ENCODE peak calls at places on chromosomes 12 and 14, in ten cellular contexts. O, R, T, B, V, D, G, X, M and E are unnamed samples. For H3K4me1 and H3K27me3, the result is how much of the 10 kb centered on the place peaks cover.

GRCh38 chr14:103121846-103122577 is 1.2 kb upstream of the TNFAIP2 start:
- DNase-seq in O (peak), R (peak), T (peak), B (peak), V (peak), D (peak), G (peak), X (peak), M (peak), E (peak)

GRCh38 chr14:26394114-26394855 is 203.5 kb downstream of the NOVA1 start:
- DNase-seq in O (no peak), R (no peak), T (peak), B (no peak), V (no peak), D (no peak), G (peak), X (no peak), M (no peak), E (no peak)

GRCh38 chr14:26917086-26917485 is 319.3 kb upstream of the NOVA1 start:
- DNase-seq in O (no peak), R (no peak), T (peak), B (no peak), V (peak), D (no peak), G (peak), X (no peak), M (peak), E (peak)

GRCh38 chr12:19245656-19246055 is 116.1 kb downstream of the PLEKHA5 start:
- DNase-seq in O (no peak), R (no peak), T (no peak), B (no peak), V (no peak), D (no peak), G (no peak), X (no peak), M (no peak), E (no peak)

GRCh38 chr12:15800278-15800677 is 11.1 kb upstream of the EPS8 start:
- DNase-seq in O (no peak), R (no peak), T (no peak), B (no peak), V (no peak), D (no peak), G (no peak), X (no peak), M (no peak), E (no peak)

GRCh38 chr12:89919241-89919906 is 210.7 kb upstream of the ATP2B1 start:
- DNase-seq in O (no peak), R (no peak), T (peak), B (no peak), V (peak), D (no peak), G (no peak), X (no peak), M (no peak), E (no peak)

GRCh38 chr12:22700126-22700525 is 75.2 kb downstream of the ETNK1 start:
- DNase-seq in O (no peak), R (no peak), T (no peak), B (no peak), V (no peak), D (no peak), G (no peak), X (no peak), M (no peak), E (no peak)

GRCh38 chr14:63650336-63650952 is 8.8 kb upstream of the WDR89 start:
- DNase-seq in O (no peak), R (no peak), T (no peak), B (peak), V (no peak), D (peak), G (peak), X (no peak), M (no peak), E (no peak)

GRCh38 chr12:81953541-81953940 is 194.4 kb upstream of the PPFIA2 start:
- DNase-seq in O (no peak), R (no peak), T (peak), B (no peak), V (no peak), D (no peak), G (no peak), X (no peak), M (no peak), E (no peak)

GRCh38 chr12:67765969-67766368 is 117.4 kb downstream of the DYRK2 start:
- DNase-seq in O (no peak), R (no peak), T (no peak), B (no peak), V (no peak), D (no peak), G (no peak), X (no peak), M (no peak), E (no peak)

GRCh38 chr12:61414470-61414869 is 845.7 kb upstream of the USP15 start:
- DNase-seq in O (no peak), R (no peak), T (peak), B (no peak), V (no peak), D (no peak), G (no peak), X (no peak), M (no peak), E (no peak)

GRCh38 chr12:106409898-106410297 is 52.4 kb downstream of the POLR3B start:
- DNase-seq in O (no peak), R (no peak), T (no peak), B (no peak), V (no peak), D (no peak), G (no peak), X (no peak), M (no peak), E (no peak)

GRCh38 chr14:32366995-32367394 is 37.9 kb downstream of the AKAP6 start:
- DNase-seq in O (no peak), R (no peak), T (no peak), B (no peak), V (peak), D (no peak), G (no peak), X (no peak), M (no peak), E (no peak)

GRCh38 chr14:32364941-32365340 is 35.8 kb downstream of the AKAP6 start:
- DNase-seq in O (no peak), R (no peak), T (no peak), B (no peak), V (no peak), D (no peak), G (no peak), X (no peak), M (no peak), E (no peak)

GRCh38 chr14:32368107-32368506 is 39.0 kb downstream of the AKAP6 start:
- DNase-seq in O (no peak), R (no peak), T (no peak), B (no peak), V (no peak), D (no peak), G (no peak), X (no peak), M (no peak), E (no peak)

GRCh38 chr14:32367501-32367900 is 38.4 kb downstream of the AKAP6 start:
- DNase-seq in O (no peak), R (no peak), T (peak), B (no peak), V (no peak), D (no peak), G (no peak), X (no peak), M (no peak), E (no peak)

GRCh38 chr14:32366256-32366655 is 37.2 kb downstream of the AKAP6 start:
- DNase-seq in O (no peak), R (no peak), T (peak), B (no peak), V (no peak), D (no peak), G (no peak), X (no peak), M (no peak), E (no peak)
- TF ChIP-seq CTCF in O (no peak), R (no peak), T (peak), B (no peak), V (no peak), D (no peak), G (no peak), X (no peak), M (no peak), E (no peak)

DNA sequence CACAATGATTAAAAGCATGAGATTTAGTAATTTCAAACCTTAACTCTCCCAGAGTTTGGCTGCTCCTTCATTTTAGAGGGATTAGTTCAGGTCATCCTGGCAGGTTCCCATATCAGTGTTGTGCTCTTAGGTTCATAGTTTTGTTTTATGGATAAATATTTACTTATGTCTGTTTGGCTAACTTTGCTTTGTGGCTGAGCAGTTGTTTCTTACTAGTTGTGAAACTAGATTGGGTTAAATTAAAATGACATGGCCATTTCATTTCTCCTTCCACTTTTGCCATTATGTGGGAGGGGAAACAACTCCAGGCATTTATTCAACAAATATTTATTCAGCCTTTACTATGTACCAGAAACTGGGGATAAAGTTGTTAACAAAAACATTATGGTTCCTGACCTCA is 158.8 kb downstream of the TMTC3 start:
- DNase-seq in O (no peak), R (no peak), T (peak), B (no peak), V (no peak), D (no peak), G (no peak), X (no peak), M (no peak), E (no peak)
- H3K4me1 ChIP-seq in O (under half), R (under half), T (under half), B (under half), V (under half), D (under half), G (under half), X (under half), M (under half), E (under half)

DNA sequence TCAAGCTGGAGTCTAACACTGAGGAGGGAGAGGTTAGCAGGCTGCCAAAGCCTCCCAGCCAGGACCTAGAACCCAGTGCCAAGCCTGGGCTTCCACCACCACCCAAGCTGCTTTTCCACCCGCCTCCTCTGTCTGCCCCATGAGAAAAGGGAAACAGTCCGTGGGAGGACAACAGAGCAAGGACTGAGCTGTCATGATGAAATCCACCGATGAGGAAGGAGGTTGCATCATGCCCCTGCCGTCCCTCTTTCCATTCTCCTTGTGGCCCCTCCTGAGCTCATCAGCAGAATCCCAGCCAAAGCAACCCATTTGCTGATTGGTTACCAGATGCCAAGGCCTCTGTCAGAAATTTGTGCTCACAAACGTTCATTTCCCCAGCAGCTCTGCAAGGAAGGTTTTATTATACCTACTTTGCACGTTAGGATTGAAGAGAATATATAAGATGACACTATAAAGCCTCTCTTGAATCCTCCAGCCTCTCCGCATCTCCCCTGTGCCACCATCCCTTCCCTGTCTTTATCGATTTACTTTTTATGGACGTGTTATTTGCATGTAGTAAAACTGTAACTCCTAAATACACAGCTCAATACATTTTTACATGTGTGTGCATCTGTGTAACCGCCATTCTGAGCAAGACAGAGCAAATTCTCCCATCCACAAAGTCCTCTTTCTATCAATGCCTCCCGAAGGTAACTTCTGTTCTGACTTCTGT is 6.3 kb upstream of the SERPINA1 start:
- DNase-seq in O (no peak), R (peak), T (no peak), B (peak), V (peak), D (peak), G (peak), X (peak), M (peak), E (peak)
- H3K27me3 ChIP-seq in O (under half), R (under half), T (under half), B (under half), V (under half), D (under half), G (under half), X (under half), M (under half), E (under half)

GRCh38 chr14:88793259-88793625 is 489 bp upstream of the EML5 start:
- DNase-seq in O (peak), R (no peak), T (no peak), B (no peak), V (peak), D (no peak), G (no peak), X (peak), M (no peak), E (no peak)
- TF ChIP-seq CTCF in O (no peak), R (peak), T (no peak), B (no peak), V (no peak), D (no peak), G (no peak), X (no peak), M (no peak), E (no peak)

DNA sequence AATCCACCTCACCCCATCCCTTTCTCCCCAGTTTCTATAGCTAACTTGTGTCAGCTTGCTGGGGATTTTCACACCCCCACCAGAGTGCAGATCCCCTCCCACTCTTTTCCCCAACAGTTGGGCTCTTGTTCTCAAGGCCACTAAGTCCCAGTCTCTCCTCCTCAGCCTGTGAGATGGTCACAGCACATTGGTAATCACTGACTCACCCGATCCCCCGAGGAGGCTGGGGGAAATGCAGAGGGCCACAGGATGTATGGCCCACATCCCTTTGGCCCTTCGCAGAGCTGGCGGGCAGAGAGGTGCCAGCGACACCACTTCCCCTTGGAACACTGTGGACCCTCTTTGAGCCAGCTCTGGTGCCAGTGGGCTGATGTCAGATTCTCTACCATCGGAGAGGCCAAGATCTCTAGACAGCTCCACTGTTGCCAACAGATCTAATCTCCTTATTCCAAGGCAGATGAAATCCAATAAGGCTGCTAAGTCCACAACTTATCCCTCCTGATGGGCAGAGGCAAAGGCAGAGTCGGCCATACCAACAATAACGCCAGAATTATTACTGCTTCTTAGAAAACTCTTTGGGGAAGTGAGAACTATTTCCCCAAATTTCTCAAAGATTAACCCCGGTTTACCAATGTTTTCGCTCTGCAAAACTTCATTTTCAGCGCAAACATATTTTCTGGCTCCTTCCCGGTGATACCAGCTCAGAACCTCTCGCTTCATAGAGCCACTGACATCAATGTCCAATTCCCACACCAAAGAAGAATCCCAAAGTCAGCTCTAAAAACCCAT is 1.5 kb downstream of the FMNL3 start:
- DNase-seq in O (peak), R (peak), T (peak), B (peak), V (peak), D (peak), G (peak), X (peak), M (peak), E (peak)
- H3K4me1 ChIP-seq in O (under half), R (under half), T (under half), B (under half), V (under half), D (under half), G (under half), X (under half), M (under half), E (half or more)

GRCh38 chr14:28780843-28781503 is 14.4 kb downstream of the FOXG1 start:
- DNase-seq in O (no peak), R (no peak), T (peak), B (no peak), V (no peak), D (no peak), G (no peak), X (no peak), M (no peak), E (no peak)

GRCh38 chr14:28783593-28784143 is 17.1 kb downstream of the FOXG1 start:
- DNase-seq in O (no peak), R (no peak), T (no peak), B (no peak), V (no peak), D (no peak), G (no peak), X (no peak), M (no peak), E (no peak)

GRCh38 chr14:28779416-28779941 is 12.9 kb downstream of the FOXG1 start:
- DNase-seq in O (no peak), R (no peak), T (no peak), B (no peak), V (no peak), D (no peak), G (no peak), X (no peak), M (no peak), E (no peak)

GRCh38 chr14:28785096-28785952 is 18.7 kb downstream of the FOXG1 start:
- DNase-seq in O (no peak), R (no peak), T (no peak), B (no peak), V (peak), D (no peak), G (no peak), X (no peak), M (no peak), E (no peak)

DNA sequence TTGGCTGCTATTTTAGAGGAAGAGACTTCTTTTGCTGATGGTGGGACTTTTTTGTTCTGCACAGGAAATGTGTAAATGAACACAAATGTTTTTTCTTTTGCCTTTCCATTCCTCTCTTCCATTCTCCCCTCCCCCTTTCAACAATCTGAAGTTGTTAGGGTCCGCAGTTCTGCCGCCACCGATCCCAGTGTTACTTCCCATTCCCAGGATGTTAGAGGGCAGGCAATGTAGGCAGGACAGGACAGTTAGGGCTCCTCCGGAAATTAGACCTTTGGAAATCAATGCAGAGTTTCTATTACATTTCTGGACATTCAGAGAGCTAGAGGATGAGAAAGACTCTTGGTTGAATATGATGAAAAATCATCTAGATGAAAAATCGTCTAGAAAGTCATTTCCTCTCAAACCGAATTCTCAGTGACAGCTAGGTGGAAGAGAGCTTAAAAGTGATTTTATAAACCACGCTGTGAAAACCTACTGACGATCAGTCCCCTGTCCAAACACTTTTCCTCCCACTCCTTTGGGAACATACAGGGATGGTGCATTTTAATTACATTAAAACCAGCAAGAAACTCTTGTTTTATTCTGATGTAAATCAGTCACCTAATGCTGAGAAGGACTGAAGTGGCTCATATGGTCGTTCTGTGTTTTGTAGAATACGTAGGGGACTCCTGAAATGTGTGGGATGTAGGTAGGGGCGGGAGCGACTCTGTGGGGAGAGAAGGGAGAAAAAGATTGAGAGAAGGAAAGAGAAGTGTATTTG is 17.9 kb downstream of the FOXG1 start:
- DNase-seq in O (no peak), R (no peak), T (no peak), B (no peak), V (no peak), D (no peak), G (no peak), X (no peak), M (no peak), E (no peak)
- H3K27me3 ChIP-seq in O (under half), R (half or more), T (half or more), B (under half), V (under half), D (half or more), G (under half), X (under half), M (half or more), E (half or more)